ENCODE peak calls at places on chromosome 10, in five cellular contexts. G is cardiac fibroblast, U is MM.1S, Y is endodermal cell, T is fibroblast of the aortic adventitia. Q is an unnamed sample.

GRCh38 chr10:45575966-45576597 is 96.5 kb downstream of the ZFAND4 start:
- DNase-seq in T (no peak), U (no peak), Y (no peak), G (no peak), Q (no peak)

GRCh38 chr10:132103116-132103910 is 37.6 kb downstream of the JAKMIP3 start:
- DNase-seq in G (no peak), Y (peak; percentile 17), T (no peak), U (no peak), Q (no peak)

GRCh38 chr10:115909962-115910361 is 363.0 kb downstream of the GFRA1 start:
- DNase-seq in G (no peak), U (peak; percentile 75), T (no peak), Y (no peak), Q (no peak)

GRCh38 chr10:96043157-96043894 is at the start of gene CCNJ:
- DNase-seq in G (peak; percentile 91), T (peak; percentile 85), Y (peak; percentile 95), U (peak; percentile 90), Q (peak; percentile 90)

GRCh38 chr10:130713731-130714130 is 577.5 kb downstream of the GLRX3 start:
- DNase-seq in Y (no peak), G (no peak), T (no peak), U (no peak), Q (no peak)

GRCh38 chr10:26435852-26436251 is 2.3 kb upstream of the APBB1IP start:
- DNase-seq in Y (no peak), T (no peak), G (no peak), U (no peak), Q (no peak)

GRCh38 chr10:110610308-110610774 is 33.8 kb upstream of the RBM20 start:
- DNase-seq in Y (peak; percentile 94), T (peak; percentile 64), G (peak; percentile 65), U (peak; percentile 70), Q (peak; percentile 75)

GRCh38 chr10:29304259-29305030 is 15.6 kb downstream of the LYZL1 start:
- DNase-seq in Y (peak; percentile 87), G (peak; percentile 86), U (peak; percentile 50), T (peak; percentile 86), Q (peak; percentile 87)

GRCh38 chr10:67284589-67284988 is 358.8 kb downstream of the LRRTM3 start:
- DNase-seq in T (no peak), G (no peak), Y (no peak), U (no peak), Q (no peak)

GRCh38 chr10:132979491-132980425 is 37.4 kb upstream of the CFAP46 start:
- DNase-seq in G (no peak), T (no peak), U (no peak), Y (no peak), Q (no peak)

GRCh38 chr10:819326-819725 is 112.2 kb downstream of the LARP4B start:
- DNase-seq in T (peak; percentile 62), G (peak; percentile 39), Y (no peak), U (no peak), Q (peak; percentile 74)

GRCh38 chr10:16360001-16360400 is 76.8 kb upstream of the PTER start:
- DNase-seq in U (no peak), Y (no peak), T (no peak), G (no peak), Q (no peak)

GRCh38 chr10:134743-135600 is at the start of gene ZMYND11:
- DNase-seq in G (peak; percentile 78), Y (peak; percentile 81), U (peak; percentile 65), T (peak; percentile 39), Q (peak; percentile 64)

GRCh38 chr10:59079386-59080226 is 96.8 kb upstream of the PHYHIPL start:
- DNase-seq in Y (no peak), G (peak; percentile 71), U (no peak), T (peak; percentile 90), Q (peak; percentile 64)

GRCh38 chr10:45580781-45581496 is 91.6 kb downstream of the ZFAND4 start:
- DNase-seq in U (peak; percentile 20), G (no peak), Y (peak; percentile 47), T (no peak), Q (no peak)

GRCh38 chr10:30591249-30591670 is 38.3 kb downstream of the LYZL2 start:
- DNase-seq in U (peak; percentile 52), T (peak; percentile 73), Y (peak; percentile 83), G (peak; percentile 73), Q (peak; percentile 76)

GRCh38 chr10:80971461-80971860 is 433.8 kb downstream of the SH2D4B start:
- DNase-seq in Y (no peak), U (no peak), T (no peak), G (no peak), Q (no peak)

GRCh38 chr10:111707066-111707465 is 476.5 kb downstream of the GPAM start:
- DNase-seq in Y (no peak), T (peak; percentile 89), G (no peak), U (no peak), Q (no peak)

GRCh38 chr10:59580257-59580863 is 129.3 kb downstream of the SLC16A9 start:
- DNase-seq in G (peak; percentile 79), U (peak; percentile 13), T (peak; percentile 81), Y (no peak), Q (peak; percentile 73)

GRCh38 chr10:60315311-60315710 is 74.4 kb downstream of the ANK3 start:
- DNase-seq in U (no peak), T (peak; percentile 57), Y (no peak), G (no peak), Q (no peak)

GRCh38 chr10:126628746-126629145 is 41.7 kb downstream of the C10orf90 start:
- DNase-seq in G (no peak), Y (no peak), U (no peak), T (no peak), Q (no peak)

GRCh38 chr10:57015595-57016303 is 654.7 kb upstream of the ZWINT start:
- DNase-seq in U (no peak), G (no peak), Y (no peak), T (no peak), Q (no peak)

GRCh38 chr10:88379575-88379974 is 203.5 kb downstream of the RNLS start:
- DNase-seq in Y (no peak), G (peak; percentile 73), U (no peak), T (peak; percentile 53), Q (peak; percentile 93)

GRCh38 chr10:79207096-79207357 is 138.3 kb downstream of the ZMIZ1 start:
- DNase-seq in G (no peak), U (no peak), T (no peak), Y (no peak), Q (no peak)

GRCh38 chr10:29681700-29682444 is 47.1 kb upstream of the SVIL start:
- DNase-seq in G (no peak), U (no peak), T (no peak), Y (no peak), Q (no peak)

GRCh38 chr10:8618834-8619233 is 564.3 kb downstream of the GATA3 start:
- DNase-seq in T (no peak), U (no peak), Y (no peak), G (no peak), Q (no peak)

GRCh38 chr10:6151087-6151977 is 51.4 kb upstream of the PFKFB3 start:
- DNase-seq in G (peak; percentile 74), U (peak; percentile 76), Y (peak; percentile 93), T (peak; percentile 71), Q (peak; percentile 81)
- H3K4me3 ChIP-seq in G (no peak overlapping the region), U (peak overlapping the region; percentile 28), Y (no peak overlapping the region), T (no peak overlapping the region), Q (peak overlapping the region; percentile 2)

GRCh38 chr10:17805921-17806577 is 3.1 kb upstream of the MRC1 start:
- DNase-seq in Y (peak; percentile 66), U (no peak), G (no peak), T (no peak), Q (no peak)
- TF ChIP-seq CTCF in Y (peak; percentile 67), U (peak; percentile 27), G (no peak), T (no peak), Q (no peak)

GRCh38 chr10:12550994-12551393 is 201.6 kb downstream of the CAMK1D start:
- DNase-seq in Y (no peak), U (no peak), G (no peak), T (no peak), Q (no peak)

GRCh38 chr10:12559578-12560178 is 210.3 kb downstream of the CAMK1D start:
- DNase-seq in Y (peak; percentile 50), T (no peak), U (no peak), G (no peak), Q (no peak)

GRCh38 chr10:12561720-12562119 is 212.4 kb downstream of the CAMK1D start:
- DNase-seq in G (no peak), T (no peak), Y (no peak), U (no peak), Q (no peak)

GRCh38 chr10:12561307-12561706 is 212.0 kb downstream of the CAMK1D start:
- DNase-seq in G (no peak), U (no peak), T (no peak), Y (no peak), Q (no peak)

DNA sequence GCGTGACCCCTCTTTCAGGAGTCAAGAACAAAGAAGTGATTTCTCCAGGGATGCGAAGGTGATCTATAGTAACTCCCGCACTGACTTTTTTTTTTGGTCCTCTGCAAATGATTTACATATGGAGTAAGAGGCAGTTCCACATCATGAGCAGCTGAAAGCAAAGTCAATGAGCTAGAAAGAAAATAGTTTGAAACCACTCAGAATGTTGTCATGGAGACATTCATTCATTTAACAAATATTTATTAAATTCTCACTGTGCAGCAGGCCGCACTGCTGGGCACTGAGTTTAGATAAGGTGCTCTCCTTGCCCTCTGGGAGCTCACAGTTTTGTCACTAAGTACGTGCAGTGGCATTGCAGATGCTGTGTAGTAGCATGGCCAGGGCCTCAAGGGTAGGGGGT is 206.7 kb downstream of the CAMK1D start:
- DNase-seq in T (no peak), U (no peak), Y (no peak), G (no peak), Q (no peak)
- H3K4me3 ChIP-seq in T (no peak overlapping the region), U (no peak overlapping the region), Y (no peak overlapping the region), G (no peak overlapping the region), Q (no peak overlapping the region)

GRCh38 chr10:119306514-119306951 is 99.2 kb downstream of the GRK5 start:
- DNase-seq in Y (no peak), U (peak; percentile 93), G (no peak), T (no peak), Q (no peak)
- TF ChIP-seq CTCF in Y (peak; percentile 57), U (peak; percentile 88), G (peak; percentile 62), T (peak; percentile 18), Q (peak; percentile 55)

DNA sequence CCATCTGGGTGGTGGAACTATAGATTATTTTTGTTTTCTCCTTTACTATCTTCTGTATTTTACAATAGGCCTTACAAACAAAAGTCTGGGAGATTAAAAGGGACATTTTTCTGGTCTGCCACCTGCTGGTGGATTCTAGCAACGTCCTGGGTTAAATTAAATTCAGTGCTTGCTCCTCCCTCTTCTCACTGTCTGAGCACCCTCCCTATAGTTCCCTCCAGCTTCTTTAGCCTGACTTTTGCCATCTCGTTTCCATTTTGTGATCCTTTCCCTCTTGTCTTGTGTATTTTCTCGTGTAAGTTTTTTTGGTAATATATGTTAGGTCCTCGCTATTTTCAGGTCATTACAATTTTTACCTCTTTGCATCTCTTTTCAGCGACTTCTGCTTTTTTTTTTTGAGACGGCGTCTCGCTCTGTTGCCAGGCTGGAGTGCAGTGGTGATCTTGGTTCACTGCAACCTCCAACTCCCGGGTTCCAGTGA is 16.1 kb downstream of the ANKRD16 start:
- DNase-seq in U (peak; percentile 69), T (peak; percentile 88), G (peak; percentile 83), Y (peak; percentile 89), Q (peak; percentile 85)
- H3K4me3 ChIP-seq in U (no peak overlapping the region), T (no peak overlapping the region), G (no peak overlapping the region), Y (no peak overlapping the region), Q (no peak overlapping the region)

Q was measured in choroid plexus epithelial cell.